ENCODE peak calls at places on chromosomes 7 and 10, in eight cellular contexts. V is H54, T is IMR-90, J is stomach, E is uterus, X is body of pancreas, W is transverse colon, M is ovary. Q is an unnamed sample.

GRCh38 chr7:23894891-23895569 is 185.0 kb downstream of the STK31 start:
- DNase-seq in M (no peak), V (no peak), X (no peak), J (no peak), E (no peak), T (no peak), W (no peak), Q (no peak)

GRCh38 chr7:143490719-143491306 is 13.1 kb downstream of the TAS2R41 start:
- DNase-seq in M (no peak), W (no peak), T (no peak), J (no peak), V (no peak), X (peak), E (no peak), Q (no peak)

GRCh38 chr7:114530074-114530611 is 115.5 kb downstream of the FOXP2 start:
- DNase-seq in J (no peak), T (peak), X (no peak), V (no peak), E (no peak), W (no peak), M (no peak), Q (no peak)

GRCh38 chr7:135877799-135878198 is 99.4 kb downstream of the MTPN start:
- DNase-seq in X (no peak), M (no peak), E (no peak), W (no peak), V (no peak), J (no peak), T (peak), Q (no peak)

GRCh38 chr7:23347682-23348180 is 48.6 kb downstream of the MALSU1 start:
- DNase-seq in W (no peak), T (peak), E (no peak), M (no peak), V (peak), J (no peak), X (no peak), Q (no peak)

GRCh38 chr7:45888185-45888992 is at the start of gene IGFBP1:
- DNase-seq in W (no peak), T (peak), X (peak), J (no peak), E (no peak), M (peak), V (no peak), Q (no peak)

GRCh38 chr7:41378156-41378555 is 324.7 kb downstream of the INHBA start:
- DNase-seq in E (no peak), V (no peak), W (no peak), J (no peak), M (no peak), X (no peak), T (no peak), Q (no peak)

GRCh38 chr10:32104622-32105509 is 48.6 kb upstream of the KIF5B start:
- DNase-seq in T (peak), J (no peak), W (no peak), E (no peak), M (no peak), V (no peak), X (no peak), Q (no peak)

GRCh38 chr7:38429057-38429456 is 155.6 kb upstream of the TARP start:
- DNase-seq in T (no peak), M (no peak), W (no peak), J (no peak), E (no peak), V (no peak), X (no peak), Q (no peak)

GRCh38 chr7:149742075-149742701 is 31.2 kb downstream of the ZNF467 start:
- DNase-seq in J (peak), M (peak), X (peak), W (peak), V (peak), E (peak), T (peak), Q (peak)

GRCh38 chr10:72764151-72764550 is 72.2 kb downstream of the MCU start:
- DNase-seq in M (no peak), X (no peak), E (no peak), J (no peak), V (peak), T (peak), W (no peak), Q (no peak)

GRCh38 chr10:127313996-127314700 is 117.8 kb upstream of the INSYN2A start:
- DNase-seq in M (no peak), W (no peak), J (no peak), V (no peak), X (no peak), T (no peak), E (no peak), Q (no peak)

GRCh38 chr10:28897617-28898464 is 220.5 kb downstream of the BAMBI start:
- DNase-seq in X (no peak), E (no peak), W (no peak), M (no peak), J (no peak), T (no peak), V (no peak), Q (no peak)

GRCh38 chr7:136857573-136857972 is 10.9 kb upstream of the CHRM2 start:
- DNase-seq in X (no peak), E (no peak), J (no peak), M (no peak), T (peak), V (no peak), W (no peak), Q (no peak)

GRCh38 chr10:64209574-64209973 is 688.4 kb downstream of the REEP3 start:
- DNase-seq in E (no peak), W (no peak), V (no peak), X (peak), T (no peak), M (peak), J (no peak), Q (peak)

GRCh38 chr7:151799506-151799905 is 77.4 kb downstream of the PRKAG2 start:
- DNase-seq in E (no peak), M (no peak), T (no peak), V (no peak), J (no peak), X (no peak), W (no peak), Q (no peak)

GRCh38 chr7:9681284-9681683 is 1247.9 kb downstream of the NXPH1 start:
- DNase-seq in T (no peak), W (no peak), M (no peak), X (no peak), E (no peak), J (no peak), V (no peak), Q (no peak)

GRCh38 chr10:84308481-84309304 is 19.7 kb upstream of the CCSER2 start:
- DNase-seq in J (peak), W (peak), M (no peak), X (peak), E (no peak), T (peak), V (peak), Q (no peak)

GRCh38 chr10:34514290-34514689 is 300.8 kb downstream of the PARD3 start:
- DNase-seq in X (no peak), M (no peak), W (no peak), T (no peak), E (no peak), V (no peak), J (no peak), Q (no peak)

GRCh38 chr10:125700355-125700911 is 17.5 kb upstream of the TEX36 start:
- DNase-seq in J (no peak), M (no peak), W (no peak), V (no peak), X (no peak), T (peak), E (no peak), Q (no peak)

GRCh38 chr10:3829193-3830050 is 44.4 kb upstream of the KLF6 start:
- DNase-seq in J (no peak), E (no peak), V (no peak), W (no peak), X (no peak), T (no peak), M (no peak), Q (no peak)

GRCh38 chr10:117262296-117263293 is 21.7 kb downstream of the SLC18A2 start:
- DNase-seq in V (no peak), M (peak), E (no peak), X (no peak), W (no peak), J (no peak), T (no peak), Q (no peak)

GRCh38 chr10:117860823-117861222 is 185.9 kb downstream of the RAB11FIP2 start:
- DNase-seq in V (peak), M (no peak), J (no peak), T (peak), W (no peak), X (no peak), E (no peak), Q (no peak)

GRCh38 chr10:128140425-128140824 is 14.2 kb upstream of the MKI67 start:
- DNase-seq in W (no peak), X (no peak), E (no peak), V (no peak), M (no peak), T (no peak), J (no peak), Q (no peak)

GRCh38 chr10:74103560-74104248 is 46.9 kb downstream of the AP3M1 start:
- DNase-seq in M (no peak), T (peak), X (no peak), E (no peak), V (no peak), J (no peak), W (no peak), Q (no peak)

GRCh38 chr7:155237297-155237696 is 60.4 kb upstream of the INSIG1 start:
- DNase-seq in V (no peak), W (no peak), E (no peak), M (no peak), T (no peak), X (no peak), J (no peak), Q (no peak)

GRCh38 chr7:132158166-132158565 is 418.1 kb downstream of the PLXNA4 start:
- DNase-seq in W (no peak), J (no peak), M (no peak), E (no peak), X (no peak), T (no peak), V (no peak), Q (no peak)

GRCh38 chr10:27504897-27505457 is 873 bp downstream of the RAB18 start:
- DNase-seq in M (no peak), E (no peak), V (no peak), W (no peak), X (no peak), T (peak), J (no peak), Q (no peak)

GRCh38 chr10:30059209-30060107 is at the start of gene JCAD:
- DNase-seq in X (peak), V (peak), E (peak), J (peak), M (peak), W (peak), T (no peak), Q (peak)

GRCh38 chr7:87600130-87601124 is at the start of gene ABCB1:
- DNase-seq in T (peak), X (peak), V (no peak), W (peak), M (peak), J (peak), E (peak), Q (peak)

GRCh38 chr7:33108931-33109757 is at the start of gene RP9:
- DNase-seq in W (peak), X (peak), V (peak), J (peak), T (peak), E (peak), M (peak), Q (peak)

GRCh38 chr7:1566687-1567081 is 3.1 kb downstream of the PSMG3 start:
- DNase-seq in E (no peak), W (peak), M (no peak), V (no peak), X (no peak), J (peak), T (no peak), Q (no peak)

GRCh38 chr10:122999347-122999746 is 9.2 kb downstream of the IKZF5 start:
- DNase-seq in W (no peak), T (no peak), J (no peak), M (no peak), V (no peak), X (no peak), E (no peak), Q (no peak)

GRCh38 chr7:73932364-73932763 is 71.4 kb downstream of the TMEM270 start:
- DNase-seq in X (no peak), E (no peak), J (no peak), M (no peak), W (no peak), T (peak), V (no peak), Q (no peak)

GRCh38 chr10:113895018-113895417 is 40.6 kb downstream of the NHLRC2 start:
- DNase-seq in W (no peak), V (no peak), T (peak), X (no peak), J (no peak), M (no peak), E (no peak), Q (no peak)

GRCh38 chr10:56091872-56092271 is 269.2 kb downstream of the ZWINT start:
- DNase-seq in X (no peak), V (no peak), J (no peak), M (no peak), W (no peak), T (no peak), E (no peak), Q (no peak)

GRCh38 chr10:99809931-99810615 is 27.6 kb downstream of the ABCC2 start:
- DNase-seq in J (no peak), X (no peak), T (peak), M (no peak), V (no peak), E (peak), W (no peak), Q (peak)

DNA sequence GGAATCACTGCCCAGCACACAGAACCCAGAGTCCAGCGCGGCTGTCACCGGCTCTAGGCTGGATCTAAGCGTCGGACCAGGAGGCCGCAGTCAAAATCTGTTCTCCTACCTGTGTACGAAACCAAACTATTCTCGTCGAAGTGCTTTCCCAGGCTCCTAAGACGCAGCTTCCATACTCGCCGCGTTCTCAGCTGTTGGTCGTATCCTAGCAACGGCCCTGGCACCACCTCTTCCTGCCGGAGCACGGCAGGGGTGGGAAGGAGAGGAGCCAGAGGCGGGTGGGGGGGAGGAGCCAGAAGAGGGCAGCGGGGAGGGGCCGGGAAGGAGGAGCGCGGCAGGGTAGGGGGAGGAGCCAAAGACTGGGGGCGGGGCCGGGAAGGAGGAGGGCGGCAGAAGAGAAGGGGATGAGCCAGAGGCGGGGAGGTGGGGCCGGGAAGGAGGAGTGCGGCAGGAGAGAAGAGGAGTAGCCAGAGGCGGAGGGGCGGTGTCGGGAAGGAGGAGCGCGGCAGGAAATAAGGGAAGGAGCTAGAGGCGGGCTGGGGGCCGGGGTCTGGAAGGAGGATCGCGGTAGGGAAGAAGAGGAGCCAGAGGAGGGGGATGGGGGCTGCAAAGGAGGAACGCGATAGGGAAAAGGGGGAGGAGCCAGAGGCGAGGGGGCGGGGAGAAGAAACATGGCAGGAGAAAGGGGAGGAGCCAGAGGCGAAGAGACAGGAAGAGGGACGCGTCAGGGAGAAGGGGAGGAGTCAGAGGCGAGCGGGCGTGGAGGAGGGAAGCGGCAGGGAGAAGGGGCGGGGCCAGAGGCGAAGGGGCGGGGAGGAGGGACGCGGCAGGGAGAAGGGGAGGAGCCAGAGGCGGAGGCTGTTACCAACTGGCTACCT is at the start of gene IQUB:
- DNase-seq in E (peak), X (peak), M (peak), T (peak), V (peak), J (peak), W (peak), Q (peak)
- TF ChIP-seq POLR2A in E (peak), X (peak), M (peak), T (peak), V (peak), J (no peak), W (peak), Q (no peak)

GRCh38 chr7:137862964-137863363 is 16.2 kb upstream of the DGKI start:
- DNase-seq in X (no peak), M (no peak), W (no peak), J (no peak), E (no peak), V (no peak), T (no peak), Q (no peak)
- TF ChIP-seq POLR2A in X (no peak), M (no peak), W (no peak), J (no peak), E (no peak), V (no peak), T (no peak), Q (no peak)

GRCh38 chr7:100013328-100013676 is 2.1 kb upstream of the ZKSCAN1 start:
- DNase-seq in M (no peak), X (no peak), E (no peak), V (no peak), T (no peak), J (no peak), W (no peak), Q (no peak)

GRCh38 chr7:100017875-100018274 is 2.5 kb downstream of the ZKSCAN1 start:
- DNase-seq in T (no peak), J (no peak), V (no peak), W (no peak), E (no peak), M (no peak), X (no peak), Q (no peak)

GRCh38 chr7:100016209-100016901 is 959 bp downstream of the ZKSCAN1 start:
- DNase-seq in M (no peak), X (no peak), T (no peak), E (no peak), W (peak), V (no peak), J (no peak), Q (no peak)

GRCh38 chr7:100017300-100017699 is 1.9 kb downstream of the ZKSCAN1 start:
- DNase-seq in V (no peak), J (peak), W (peak), E (no peak), M (no peak), T (no peak), X (peak), Q (peak)

DNA sequence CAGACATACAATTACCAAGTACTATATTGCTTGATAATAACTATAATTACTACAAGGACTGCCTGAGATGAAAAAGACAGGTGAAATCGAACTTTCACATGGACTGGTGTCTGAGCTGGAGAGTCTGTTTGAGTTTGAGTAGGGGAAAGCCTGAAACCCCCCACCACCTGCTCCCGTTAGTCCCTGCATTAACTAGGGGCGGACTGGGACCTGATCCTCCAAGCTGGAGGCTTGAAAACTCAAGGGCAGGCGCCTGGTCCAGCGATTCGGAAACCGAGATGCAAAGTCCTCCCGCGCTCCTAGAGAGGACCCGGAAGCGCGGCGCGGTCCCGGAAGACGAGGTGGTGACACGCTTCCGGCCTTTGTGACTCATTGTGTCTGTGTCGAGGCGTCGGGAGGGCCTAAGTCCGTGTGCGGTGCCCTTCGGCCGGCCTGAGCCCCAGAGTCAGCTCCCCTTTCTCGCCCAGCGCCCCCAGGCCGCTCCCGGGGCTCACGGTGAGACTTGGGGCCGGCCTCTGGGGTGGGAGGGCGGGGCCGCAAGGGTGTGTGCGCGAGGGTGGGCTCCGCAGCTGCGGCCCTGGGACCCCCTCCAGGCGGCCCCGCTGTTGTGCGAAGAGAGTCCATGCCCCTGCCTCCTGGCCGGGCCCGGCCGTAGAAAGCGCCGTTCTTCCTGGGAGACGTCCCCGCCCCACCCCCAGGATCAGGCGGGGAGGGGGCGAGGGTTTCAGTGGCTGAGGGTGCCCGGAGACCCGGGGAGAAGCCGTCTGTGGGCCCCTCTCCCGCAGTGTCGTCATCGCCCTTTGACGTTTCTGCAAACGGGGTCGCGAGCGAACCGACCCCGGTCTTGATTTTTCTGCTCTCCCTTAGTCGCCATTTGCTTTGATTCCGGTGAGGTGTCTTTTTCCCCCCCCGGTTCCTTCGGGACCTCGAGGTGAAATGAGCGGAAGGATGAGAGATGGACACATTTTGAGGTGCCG is at the start of gene ZKSCAN1:
- DNase-seq in X (peak), W (peak), M (peak), J (peak), V (peak), T (peak), E (peak), Q (peak)
- TF ChIP-seq POLR2A in X (peak), W (peak), M (peak), J (peak), V (peak), T (peak), E (peak), Q (peak)

GRCh38 chr7:70694909-70695803 is 436.8 kb upstream of the GALNT17 start:
- DNase-seq in W (peak), T (peak), J (no peak), X (no peak), M (peak), E (peak), V (no peak), Q (no peak)

GRCh38 chr7:70694357-70694908 is 437.5 kb upstream of the GALNT17 start:
- DNase-seq in V (no peak), J (peak), M (peak), E (no peak), W (peak), T (peak), X (peak), Q (no peak)

GRCh38 chr7:70693300-70693689 is 438.6 kb upstream of the GALNT17 start:
- DNase-seq in V (peak), E (no peak), T (no peak), W (no peak), M (peak), J (no peak), X (no peak), Q (no peak)

GRCh38 chr7:70695804-70696104 is 436.2 kb upstream of the GALNT17 start:
- DNase-seq in J (no peak), T (no peak), X (no peak), E (no peak), M (no peak), W (no peak), V (no peak), Q (no peak)

GRCh38 chr7:70693690-70694356 is 438.1 kb upstream of the GALNT17 start:
- DNase-seq in E (peak), T (peak), J (peak), V (peak), W (peak), X (peak), M (peak), Q (peak)
- TF ChIP-seq POLR2A in E (no peak), T (no peak), J (no peak), V (peak), W (peak), X (peak), M (no peak), Q (no peak)

GRCh38 chr10:121171825-121172224 is 320.7 kb downstream of the WDR11 start:
- DNase-seq in J (no peak), V (no peak), W (no peak), M (no peak), X (no peak), E (no peak), T (no peak), Q (no peak)
- TF ChIP-seq POLR2A in J (no peak), V (no peak), W (no peak), M (no peak), X (no peak), E (no peak), T (no peak), Q (no peak)